ENCODE peak calls at places on chromosome 1, in ten cellular contexts. Y is omental fat pad; H is effector memory CD4-positive, alpha-beta T cell; T is activated CD4-positive, alpha-beta T cell treated with anti-CD3 and anti-CD28 coated beads, Interleukin-2, amount 50 U/mL, for 24 hours; B is sigmoid colon; K is activated T-cell treated with anti-CD3 and anti-CD28 coated beads for 48 hours; P is cardiac fibroblast; C is NCI-H2029 treated with DMSO at 0.1 percent for 48 hours; I is IMR-90; Z is chondrocyte. O is an unnamed sample.

GRCh38 chr1:31843506-31843905 is 27.7 kb upstream of the SPOCD1 start:
- DNase-seq in Y (no peak), H (no peak), T (no peak), B (peak; percentile 11), K (no peak), P (peak; percentile 81), C (no peak), I (peak; percentile 80), Z (no peak), O (peak; percentile 93)

GRCh38 chr1:171113377-171113776 is 22.7 kb downstream of the FMO3 start:
- DNase-seq in Y (no peak), H (no peak), T (no peak), B (no peak), K (no peak), P (peak; percentile 19), C (no peak), I (peak; percentile 31), Z (no peak), O (peak; percentile 61)

GRCh38 chr1:171748651-171749050 is 6.8 kb upstream of the VAMP4 start:
- DNase-seq in Y (no peak), H (no peak), T (no peak), B (no peak), K (no peak), P (no peak), C (no peak), I (no peak), Z (no peak), O (no peak)

GRCh38 chr1:202540448-202540847 is 169.8 kb downstream of the SYT2 start:
- DNase-seq in Y (no peak), H (no peak), T (no peak), B (no peak), K (no peak), P (peak; percentile 9), C (no peak), I (no peak), Z (no peak), O (peak; percentile 38)

GRCh38 chr1:236089046-236089773 is 24.3 kb upstream of the NID1 start:
- DNase-seq in Y (no peak), H (no peak), T (no peak), B (no peak), K (no peak), P (peak; percentile 69), C (no peak), I (peak; percentile 86), Z (no peak), O (peak; percentile 44)

GRCh38 chr1:93804412-93804811 is 74.6 kb downstream of the DNTTIP2 start:
- DNase-seq in Y (no peak), H (no peak), T (no peak), B (no peak), K (no peak), P (peak; percentile 93), C (no peak), I (peak; percentile 95), Z (no peak), O (peak; percentile 97)

GRCh38 chr1:111486431-111486830 is 12.6 kb downstream of the C1orf162 start:
- DNase-seq in Y (no peak), H (no peak), T (no peak), B (no peak), K (no peak), P (no peak), C (no peak), I (no peak), Z (no peak), O (no peak)

GRCh38 chr1:1299686-1300351 is 7.9 kb downstream of the ACAP3 start:
- DNase-seq in Y (no peak), H (no peak), T (no peak), B (no peak), K (no peak), P (no peak), C (no peak), I (no peak), Z (no peak), O (no peak)

GRCh38 chr1:214445201-214445600 is 106.2 kb downstream of the PTPN14 start:
- DNase-seq in Y (no peak), H (no peak), T (no peak), B (no peak), K (no peak), P (no peak), C (no peak), I (no peak), Z (no peak), O (peak; percentile 69)

GRCh38 chr1:11796036-11796828 is 9.5 kb downstream of the MTHFR start:
- DNase-seq in Y (no peak), H (no peak), T (no peak), B (peak; percentile 65), K (no peak), P (peak; percentile 30), C (no peak), I (peak; percentile 64), Z (no peak), O (peak; percentile 42)